ENCODE peak calls at places on chromosomes 12 and 14, in four cellular contexts. X is heart left ventricle, A is mesendoderm, R is RWPE2. I is an unnamed sample.

GRCh38 chr14:101950516-101951215 is 13.7 kb upstream of the DYNC1H1 start:
- DNase-seq in X (no peak), R (no peak), A (no peak), I (no peak)

GRCh38 chr12:41167701-41168100 is 20.4 kb upstream of the PDZRN4 start:
- DNase-seq in R (no peak), A (no peak), X (no peak), I (no peak)

GRCh38 chr12:26939953-26940352 is 1.7 kb downstream of the FGFR1OP2 start:
- DNase-seq in R (no peak), X (no peak), A (no peak), I (no peak)

GRCh38 chr12:45907955-45908354 is 82.4 kb downstream of the SCAF11 start:
- DNase-seq in R (no peak), X (no peak), A (no peak), I (no peak)

GRCh38 chr12:131854861-131855476 is 26.8 kb downstream of the MMP17 start:
- DNase-seq in R (no peak), X (no peak), A (no peak), I (no peak)

GRCh38 chr14:64762044-64763034 is 58.1 kb downstream of the PLEKHG3 start:
- DNase-seq in R (peak), X (peak), A (no peak), I (peak)

GRCh38 chr12:66232258-66232657 is 43.2 kb downstream of the IRAK3 start:
- DNase-seq in R (no peak), A (no peak), X (no peak), I (no peak)

GRCh38 chr12:103626498-103626897 is 39.4 kb downstream of the STAB2 start:
- DNase-seq in X (no peak), A (peak), R (peak), I (no peak)

GRCh38 chr14:104162495-104162894 is 24.1 kb downstream of the KIF26A start:
- DNase-seq in A (no peak), X (no peak), R (no peak), I (no peak)

GRCh38 chr14:104163541-104163940 is 25.2 kb downstream of the KIF26A start:
- DNase-seq in X (no peak), A (no peak), R (no peak), I (no peak)

GRCh38 chr14:104166698-104167097 is 28.3 kb downstream of the KIF26A start:
- DNase-seq in A (no peak), R (no peak), X (no peak), I (no peak)

GRCh38 chr14:104164041-104164440 is 25.7 kb downstream of the KIF26A start:
- DNase-seq in R (no peak), X (no peak), A (no peak), I (no peak)

GRCh38 chr14:104164512-104164911 is 26.1 kb downstream of the KIF26A start:
- DNase-seq in R (no peak), X (no peak), A (no peak), I (no peak)
- H3K27ac ChIP-seq in R (no peak), X (no peak), A (no peak), I (no peak)

GRCh38 chr14:96039633-96040311 is 610 bp downstream of the C14orf132 start:
- DNase-seq in X (no peak), A (peak), R (no peak), I (no peak)
- H3K27ac ChIP-seq in X (no peak), A (no peak), R (no peak), I (no peak)

GRCh38 chr12:23731493-23731892 is 218.0 kb downstream of the SOX5 start:
- DNase-seq in R (no peak), A (no peak), X (no peak), I (no peak)
- H3K27ac ChIP-seq in R (no peak), A (no peak), X (no peak), I (no peak)

DNA sequence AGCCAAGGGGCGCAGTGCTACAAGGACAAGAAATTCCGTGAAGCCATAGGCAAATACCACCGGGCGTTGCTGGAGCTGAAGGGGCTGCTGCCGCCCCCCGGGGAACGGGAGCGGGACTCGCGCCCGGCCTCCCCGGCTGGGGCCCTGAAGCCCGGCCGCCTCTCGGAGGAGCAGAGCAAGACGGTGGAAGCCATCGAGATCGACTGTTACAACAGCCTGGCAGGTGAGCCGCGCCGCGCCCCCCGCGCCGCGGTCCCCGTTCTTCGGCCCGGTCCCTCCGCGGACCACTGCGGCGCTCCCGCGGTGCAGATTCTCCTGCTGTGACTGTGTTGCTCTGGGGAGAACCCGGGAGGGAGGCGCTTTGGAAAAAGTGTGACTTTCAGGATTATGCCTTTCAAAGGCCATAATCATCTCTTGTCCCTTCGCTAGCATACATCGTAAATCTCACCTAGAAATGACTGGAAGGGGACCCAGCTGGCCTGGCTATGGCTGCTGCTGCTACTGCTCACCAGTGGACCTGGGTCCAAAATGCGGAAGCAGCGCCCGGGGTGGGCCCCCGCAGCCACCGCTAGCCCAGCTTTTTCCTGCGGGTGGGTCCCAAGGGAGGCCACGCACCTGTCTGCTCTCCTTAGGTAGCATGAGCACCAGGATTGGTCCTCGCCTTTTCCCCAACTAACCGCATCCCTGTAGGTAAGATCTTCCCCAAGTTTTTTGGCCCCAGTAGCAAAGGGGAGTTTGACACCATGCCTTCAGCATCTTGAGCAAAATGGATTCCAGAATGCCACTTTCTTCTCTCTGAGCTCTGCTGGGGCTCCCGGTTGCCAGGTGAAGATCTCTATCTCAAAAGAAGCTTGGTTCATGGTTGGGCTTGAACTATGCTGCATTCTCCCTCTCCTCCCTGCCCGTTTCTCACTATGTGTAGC is 858 bp downstream of the TTC9 start:
- DNase-seq in A (peak), X (peak), R (no peak), I (no peak)
- H3K27ac ChIP-seq in A (peak), X (peak), R (no peak), I (peak)

GRCh38 chr12:3898751-3899150 is 25.6 kb upstream of the PARP11 start:
- DNase-seq in R (no peak), A (no peak), X (no peak), I (no peak)
- H3K27ac ChIP-seq in R (no peak), A (no peak), X (peak), I (no peak)

DNA sequence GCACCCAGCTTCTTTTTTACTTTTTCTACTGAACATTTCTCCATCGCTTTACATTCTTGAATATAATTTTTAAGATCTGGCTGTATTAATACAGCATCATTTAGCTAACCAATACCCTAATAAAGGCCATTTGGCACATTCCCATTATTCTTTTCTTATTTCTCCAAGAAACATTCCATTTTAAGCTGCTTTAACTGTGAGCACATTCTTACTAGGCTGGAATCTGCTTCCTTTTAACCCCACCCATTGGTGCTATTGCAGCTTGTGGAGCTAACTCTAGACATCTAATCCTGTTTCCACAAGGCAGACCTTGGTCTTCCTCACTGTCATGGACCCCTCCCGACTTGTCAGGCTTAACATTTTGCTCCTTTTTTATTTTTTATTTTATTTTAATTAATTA is 15.2 kb downstream of the CALM1 start:
- DNase-seq in A (no peak), X (no peak), R (no peak), I (no peak)
- H3K27ac ChIP-seq in A (no peak), X (no peak), R (no peak), I (no peak)

GRCh38 chr14:61569783-61570182 is 125.5 kb upstream of the HIF1A start:
- DNase-seq in A (no peak), R (peak), X (peak), I (peak)

GRCh38 chr14:61567838-61568571 is 127.3 kb upstream of the HIF1A start:
- DNase-seq in R (no peak), X (no peak), A (peak), I (no peak)

GRCh38 chr14:61569308-61569707 is 126.0 kb upstream of the HIF1A start:
- DNase-seq in R (no peak), A (no peak), X (no peak), I (no peak)

GRCh38 chr14:61570188-61570960 is 124.9 kb upstream of the HIF1A start:
- DNase-seq in A (no peak), R (no peak), X (no peak), I (no peak)

GRCh38 chr14:61568572-61569011 is 126.7 kb upstream of the HIF1A start:
- DNase-seq in X (no peak), A (peak), R (no peak), I (no peak)
- H3K27ac ChIP-seq in X (peak), A (no peak), R (peak), I (peak)